ENCODE peak calls at places on chromosomes 13 and 19, in five cellular contexts. W is A549, T is tibial artery, X is neural progenitor cell, V is psoas muscle. P is an unnamed sample. For H3K4me1 and H3K9me3, the result is how much of the 10 kb centered on the place peaks cover.

GRCh38 chr13:20264271-20265018 is 32.3 kb upstream of the GJB6 start:
- DNase-seq in X (no peak), W (no peak), V (no peak), T (no peak), P (no peak)

GRCh38 chr13:106532111-106532929 is 3.1 kb downstream of the EFNB2 start:
- DNase-seq in X (peak), W (no peak), V (no peak), T (no peak), P (no peak)

GRCh38 chr13:80668452-80668851 is 327.5 kb upstream of the SPRY2 start:
- DNase-seq in X (no peak), T (no peak), W (no peak), V (no peak), P (no peak)

GRCh38 chr13:20654156-20654555 is 49.3 kb upstream of the IL17D start:
- DNase-seq in T (no peak), V (no peak), W (no peak), X (no peak), P (no peak)

GRCh38 chr19:5050016-5050656 is 81.2 kb downstream of the KDM4B start:
- DNase-seq in X (no peak), W (no peak), T (no peak), V (no peak), P (no peak)

GRCh38 chr19:16586477-16586871 is 14.3 kb upstream of the SLC35E1 start:
- DNase-seq in W (no peak), V (no peak), X (no peak), T (no peak), P (no peak)

GRCh38 chr19:53294786-53295441 is 27.4 kb upstream of the VN1R4 start:
- DNase-seq in T (no peak), V (no peak), X (peak), W (peak), P (no peak)

GRCh38 chr13:46543307-46543706 is 9.7 kb upstream of the LRCH1 start:
- DNase-seq in T (no peak), X (no peak), W (no peak), V (no peak), P (no peak)

GRCh38 chr13:113364371-113364932 is 522 bp upstream of the GRTP1 start:
- DNase-seq in X (no peak), W (no peak), T (peak), V (peak), P (no peak)

GRCh38 chr13:50844181-50844875 is 836 bp upstream of the DLEU7 start:
- DNase-seq in W (no peak), X (no peak), T (no peak), V (no peak), P (no peak)

GRCh38 chr19:53644061-53644816 is 12.4 kb downstream of the DPRX start:
- DNase-seq in V (no peak), W (no peak), T (no peak), X (peak), P (no peak)

GRCh38 chr19:49985926-49986325 is 25.0 kb upstream of the SIGLEC11 start:
- DNase-seq in X (no peak), V (no peak), T (no peak), W (no peak), P (no peak)

GRCh38 chr13:110546933-110547332 is 14.6 kb downstream of the RAB20 start:
- DNase-seq in W (peak), X (no peak), V (peak), T (peak), P (peak)

DNA sequence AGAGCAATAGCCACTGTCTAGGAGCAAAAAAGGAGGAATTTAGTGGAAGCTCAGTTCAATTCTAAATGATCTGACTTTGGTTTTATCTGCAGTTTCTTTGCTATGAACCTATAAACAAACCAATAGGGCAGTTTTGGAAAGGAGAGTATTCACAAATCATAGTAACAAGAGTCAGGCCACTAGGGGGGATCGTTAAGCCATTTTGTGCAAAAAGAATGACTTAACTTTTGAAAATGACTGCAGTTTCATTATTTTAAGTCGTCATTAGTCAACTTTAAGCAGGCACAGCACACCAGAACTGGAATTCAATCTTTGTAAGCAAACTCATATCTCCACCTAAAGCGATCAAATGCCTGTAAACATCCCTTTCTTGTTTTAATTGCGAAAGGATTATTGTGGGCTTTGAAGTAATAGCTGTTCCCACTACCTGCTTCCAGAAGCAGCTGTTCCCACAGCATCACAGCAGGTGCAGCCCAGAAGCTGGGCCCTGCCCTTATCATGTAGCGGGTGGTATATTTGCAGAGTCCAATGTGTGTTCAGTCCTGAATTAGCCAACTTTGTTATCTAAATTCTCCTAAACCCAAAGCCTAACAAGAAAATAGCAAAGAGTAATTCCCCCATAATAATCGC is 51.5 kb downstream of the SOX21 start:
- DNase-seq in T (no peak), V (no peak), X (peak), W (peak), P (no peak)
- TF ChIP-seq CTCF in T (no peak), V (no peak), X (peak), W (peak), P (no peak)

DNA sequence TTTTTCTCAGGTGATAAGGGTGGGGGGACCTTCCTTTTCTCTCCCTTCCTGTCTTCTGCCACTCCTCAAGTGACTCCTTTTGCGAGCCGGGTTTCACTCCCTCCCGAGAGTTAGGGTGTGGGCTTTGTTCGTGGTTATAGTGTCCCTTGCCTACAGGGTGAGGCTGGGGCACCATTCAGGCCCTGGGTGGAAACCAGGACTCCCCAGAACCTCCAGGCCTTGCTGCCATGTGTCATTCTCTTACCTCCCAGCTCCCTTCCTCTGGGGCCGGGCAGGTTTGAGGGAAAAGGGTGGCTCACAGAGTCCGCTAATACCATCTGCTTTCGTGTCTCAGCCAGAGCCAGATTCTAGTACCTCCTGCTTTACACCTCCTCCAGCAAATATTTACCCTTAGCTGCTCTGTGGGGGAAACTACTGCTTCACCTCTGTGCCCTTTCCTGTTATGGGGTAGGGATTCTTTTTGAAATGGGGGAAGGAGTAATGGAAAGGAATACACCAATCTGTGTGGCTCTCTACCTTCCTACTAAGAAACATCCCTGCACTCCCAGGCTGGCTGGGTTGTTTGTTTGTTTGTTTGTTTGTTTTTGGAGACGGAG is 2.8 kb downstream of the ACTN4 start:
- DNase-seq in V (no peak), T (no peak), W (peak), X (no peak), P (no peak)
- H3K4me1 ChIP-seq in V (half or more), T (under half), W (half or more), X (under half), P (half or more)

GRCh38 chr19:57606931-57607330 is 7.1 kb upstream of the ZNF134 start:
- DNase-seq in V (no peak), X (no peak), W (no peak), T (no peak), P (no peak)
- H3K9me3 ChIP-seq in V (half or more), X (under half), W (half or more), T (half or more), P (half or more)

GRCh38 chr13:109368230-109368629 is 418.2 kb downstream of the IRS2 start:
- DNase-seq in W (no peak), T (no peak), V (no peak), X (no peak), P (no peak)

GRCh38 chr13:109363431-109363830 is 423.0 kb downstream of the IRS2 start:
- DNase-seq in V (no peak), W (no peak), T (no peak), X (no peak), P (no peak)

GRCh38 chr13:109362606-109363005 is 423.8 kb downstream of the IRS2 start:
- DNase-seq in T (no peak), V (no peak), W (no peak), X (no peak), P (no peak)

GRCh38 chr13:109369357-109370052 is 416.9 kb downstream of the IRS2 start:
- DNase-seq in V (no peak), T (no peak), W (no peak), X (no peak), P (no peak)

GRCh38 chr13:109366521-109366920 is 419.9 kb downstream of the IRS2 start:
- DNase-seq in X (peak), W (no peak), T (no peak), V (no peak), P (no peak)
- TF ChIP-seq CTCF in X (no peak), W (no peak), T (no peak), V (no peak), P (no peak)

GRCh38 chr13:98890920-98891319 is 86.9 kb downstream of the DOCK9 start:
- DNase-seq in X (no peak), T (no peak), V (no peak), W (no peak), P (no peak)

GRCh38 chr13:98888222-98888889 is 89.5 kb downstream of the DOCK9 start:
- DNase-seq in V (no peak), W (no peak), T (no peak), X (no peak), P (no peak)

GRCh38 chr13:98888890-98889279 is 89.0 kb downstream of the DOCK9 start:
- DNase-seq in V (no peak), W (no peak), X (no peak), T (no peak), P (no peak)

GRCh38 chr13:98890186-98890585 is 87.7 kb downstream of the DOCK9 start:
- DNase-seq in W (no peak), V (peak), T (no peak), X (no peak), P (no peak)

DNA sequence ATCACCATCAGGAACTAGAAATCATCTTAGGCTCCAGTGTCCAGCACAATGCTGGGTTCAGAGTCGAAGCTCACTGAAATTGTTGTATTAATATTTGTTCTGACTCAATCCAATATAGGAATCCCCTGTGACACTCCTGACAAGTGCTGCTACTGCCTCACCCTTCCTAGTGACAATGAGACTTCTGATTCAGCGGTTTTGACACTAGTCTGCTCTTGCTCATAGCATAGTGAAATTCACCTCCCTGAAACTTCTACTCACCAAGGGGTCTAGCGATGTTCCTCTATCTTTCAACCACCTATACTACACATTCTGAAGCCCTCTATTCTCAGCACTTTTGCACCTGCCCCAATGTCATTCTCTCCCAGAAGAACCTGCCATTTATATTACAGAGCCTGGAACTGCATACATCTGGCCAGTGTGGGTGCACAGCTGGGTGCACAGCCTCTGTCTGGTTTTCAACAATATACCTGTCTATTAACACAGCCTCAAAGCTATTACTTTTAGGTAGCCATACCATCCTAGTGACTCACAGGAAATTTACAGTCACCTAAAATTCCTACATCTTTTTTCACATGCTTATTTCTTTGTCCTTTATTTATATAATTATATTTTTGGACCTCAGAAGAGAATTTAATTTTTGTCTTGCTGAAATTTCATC is 88.3 kb downstream of the DOCK9 start:
- DNase-seq in V (no peak), W (no peak), T (no peak), X (no peak), P (no peak)
- H3K4me1 ChIP-seq in V (under half), W (under half), T (under half), X (under half), P (under half)

DNA sequence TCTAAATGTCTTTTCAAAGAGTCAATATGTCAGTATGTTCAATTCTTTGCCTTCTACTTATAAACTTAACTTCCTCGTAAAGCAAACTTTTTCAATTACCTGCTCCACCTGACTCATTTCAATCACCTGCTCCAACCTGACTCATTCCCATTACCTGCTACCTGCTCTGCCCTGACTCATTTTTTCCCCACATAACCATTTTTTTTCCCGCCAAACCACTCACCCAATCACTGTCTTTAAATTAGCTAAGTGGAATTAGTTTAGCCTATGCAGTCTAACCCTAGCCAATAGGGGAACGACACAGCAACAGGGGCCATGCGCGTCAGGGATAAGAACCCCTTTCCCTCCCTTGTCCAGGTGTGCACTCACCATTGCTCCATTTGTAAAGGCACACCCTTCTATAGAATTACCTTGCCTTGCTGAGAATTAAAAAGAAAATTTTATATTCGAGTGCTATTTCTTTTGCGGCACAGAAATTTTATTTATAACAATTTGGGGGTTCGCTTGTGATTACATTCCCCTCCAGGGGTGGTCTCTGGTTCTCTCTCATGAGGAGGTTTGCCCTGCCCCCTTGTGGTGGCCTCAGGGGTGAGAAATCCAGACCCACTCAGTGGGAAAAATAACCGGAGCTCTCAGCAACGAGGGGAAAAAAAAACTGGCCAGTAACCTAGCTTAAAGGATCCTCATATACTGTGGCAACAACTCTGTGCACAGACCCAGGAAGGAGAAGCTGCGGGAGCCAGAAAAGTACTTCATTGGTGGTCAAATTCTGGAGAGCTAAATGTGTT is 193.1 kb downstream of the ZNF486 start:
- DNase-seq in W (no peak), T (no peak), V (no peak), X (peak), P (no peak)
- H3K9me3 ChIP-seq in W (under half), T (under half), V (under half), X (under half), P (under half)

DNA sequence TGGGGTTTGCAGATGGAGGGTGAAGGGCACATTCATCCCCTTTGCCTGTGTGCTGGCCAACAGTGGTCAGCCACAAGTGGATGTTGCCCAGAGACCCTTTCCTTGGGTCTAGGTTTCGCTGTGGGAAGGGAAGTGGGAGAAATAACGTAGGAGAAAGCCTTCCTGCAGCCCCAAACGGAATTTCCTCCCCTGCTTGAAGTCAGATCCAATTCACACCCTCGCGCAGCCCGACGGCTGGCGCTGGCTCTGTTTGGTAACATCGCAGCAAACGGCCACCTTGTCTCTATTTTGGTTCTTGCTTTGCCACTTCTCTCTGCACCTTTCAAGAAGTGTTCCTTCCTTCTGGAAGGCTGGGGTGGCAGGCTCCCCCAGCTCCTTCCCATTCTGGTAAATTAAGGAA is 45.4 kb downstream of the CHST8 start:
- DNase-seq in T (no peak), W (no peak), X (no peak), V (no peak), P (no peak)
- TF ChIP-seq CTCF in T (no peak), W (no peak), X (no peak), V (no peak), P (no peak)

GRCh38 chr13:99506632-99507031 is 5.4 kb downstream of the TM9SF2 start:
- DNase-seq in V (no peak), T (no peak), X (no peak), W (no peak), P (no peak)
- H3K4me1 ChIP-seq in V (half or more), T (under half), X (under half), W (under half), P (half or more)

DNA sequence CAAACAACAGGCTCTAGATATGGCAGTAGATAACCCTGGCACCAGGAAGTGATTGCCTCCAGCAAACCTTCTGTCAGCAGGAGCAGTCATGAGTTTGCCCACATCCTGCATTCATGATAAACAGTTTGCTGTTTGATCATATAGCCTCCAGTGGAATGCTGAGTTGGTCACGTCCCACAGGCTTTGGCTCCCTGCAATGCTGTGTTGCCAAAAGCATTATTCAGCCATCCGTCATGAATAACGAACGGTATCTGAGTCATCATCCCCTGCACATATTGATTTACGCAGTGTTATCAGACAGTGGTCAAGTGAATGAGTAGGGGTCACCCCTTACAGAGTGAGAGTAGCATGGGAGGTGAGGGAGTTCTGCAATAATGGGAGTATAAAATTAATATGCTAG is 21.9 kb upstream of the ZNF432 start:
- DNase-seq in X (no peak), T (no peak), V (no peak), W (no peak), P (no peak)
- H3K9me3 ChIP-seq in X (under half), T (under half), V (half or more), W (half or more), P (half or more)

P was measured in left ventricle myocardium inferior.